ENCODE peak calls at places on chromosome 13, in four cellular contexts. Y, B, N and U are unnamed samples.

GRCh38 chr13:73741742-73742141 is 392.5 kb downstream of the KLF12 start:
- DNase-seq in Y (no peak), B (no peak), N (no peak), U (no peak)

GRCh38 chr13:61414686-61415664 is 674 bp downstream of the PCDH20 start:
- DNase-seq in N (peak), Y (no peak), B (peak), U (peak)

GRCh38 chr13:106919093-106919492 is 351.2 kb upstream of the ARGLU1 start:
- DNase-seq in B (no peak), Y (no peak), N (no peak), U (no peak)

GRCh38 chr13:44759222-44759721 is 183.1 kb upstream of the TSC22D1 start:
- DNase-seq in N (no peak), Y (no peak), B (no peak), U (no peak)

GRCh38 chr13:32528358-32528757 is 10.2 kb downstream of the N4BP2L2 start:
- DNase-seq in B (no peak), N (no peak), Y (no peak), U (no peak)

GRCh38 chr13:46058268-46058667 is 5.7 kb upstream of the ZC3H13 start:
- DNase-seq in B (no peak), N (no peak), Y (no peak), U (no peak)

GRCh38 chr13:75544681-75545333 is 4.8 kb upstream of the UCHL3 start:
- DNase-seq in Y (no peak), B (peak), N (no peak), U (peak)

GRCh38 chr13:76667551-76667950 is 218.7 kb downstream of the KCTD12 start:
- DNase-seq in Y (peak), N (no peak), B (peak), U (peak)

GRCh38 chr13:43573787-43574562 is 212.8 kb downstream of the ENOX1 start:
- DNase-seq in B (no peak), Y (no peak), N (no peak), U (no peak)

GRCh38 chr13:43284162-43284561 is 260.8 kb downstream of the DNAJC15 start:
- DNase-seq in B (peak), N (no peak), Y (no peak), U (peak)

GRCh38 chr13:33153421-33154381 is 131.9 kb downstream of the STARD13 start:
- DNase-seq in Y (no peak), B (no peak), N (peak), U (no peak)

GRCh38 chr13:60933638-60934037 is 482.0 kb downstream of the PCDH20 start:
- DNase-seq in B (peak), N (no peak), Y (no peak), U (peak)

GRCh38 chr13:41182231-41182630 is 12.1 kb downstream of the KBTBD7 start:
- DNase-seq in Y (no peak), N (no peak), B (peak), U (peak)

GRCh38 chr13:43986395-43986794 is 106.7 kb downstream of the LACC1 start:
- DNase-seq in N (no peak), B (no peak), Y (no peak), U (no peak)

GRCh38 chr13:76822691-76823267 is 63.4 kb downstream of the KCTD12 start:
- DNase-seq in Y (no peak), B (peak), N (no peak), U (peak)

GRCh38 chr13:32299893-32300292 is 15.3 kb downstream of the ZAR1L start:
- DNase-seq in B (no peak), Y (no peak), N (no peak), U (no peak)

GRCh38 chr13:48585456-48585840 is 52.6 kb upstream of the RCBTB2 start:
- DNase-seq in Y (no peak), B (peak), N (no peak), U (no peak)

GRCh38 chr13:47252627-47253026 is 355.8 kb upstream of the HTR2A start:
- DNase-seq in N (no peak), Y (no peak), B (no peak), U (no peak)

GRCh38 chr13:108948269-108948671 is 318.9 kb downstream of the MYO16 start:
- DNase-seq in Y (no peak), B (no peak), N (no peak), U (peak)

GRCh38 chr13:74193391-74193790 is 59.2 kb upstream of the KLF12 start:
- DNase-seq in B (no peak), Y (no peak), N (no peak), U (no peak)

GRCh38 chr13:73880365-73880764 is 253.8 kb downstream of the KLF12 start:
- DNase-seq in N (no peak), Y (no peak), B (no peak), U (no peak)

GRCh38 chr13:101627556-101627943 is 175.1 kb downstream of the ITGBL1 start:
- DNase-seq in B (no peak), Y (no peak), N (no peak), U (no peak)

GRCh38 chr13:78024996-78025395 is 106.4 kb upstream of the EDNRB start:
- DNase-seq in N (no peak), Y (no peak), B (no peak), U (no peak)

GRCh38 chr13:24454100-24454499 is 58.5 kb downstream of the PARP4 start:
- DNase-seq in N (no peak), Y (no peak), B (no peak), U (no peak)
- H3K27ac ChIP-seq in N (no peak), Y (no peak), B (no peak), U (no peak)

GRCh38 chr13:113084094-113084942 is 21.3 kb upstream of the F7 start:
- DNase-seq in B (no peak), N (no peak), Y (no peak), U (no peak)
- TF ChIP-seq CTCF in B (no peak), N (no peak), Y (no peak), U (no peak)

GRCh38 chr13:28136916-28137315 is 1.4 kb upstream of the PAN3 start:
- DNase-seq in Y (no peak), N (no peak), B (no peak), U (no peak)
- H3K27ac ChIP-seq in Y (no peak), N (peak), B (peak), U (no peak)

GRCh38 chr13:80338781-80339577 is 1.9 kb downstream of the SPRY2 start:
- DNase-seq in B (peak), N (peak), Y (peak), U (peak)
- TF ChIP-seq CTCF in B (peak), N (peak), Y (peak), U (peak)

GRCh38 chr13:50672025-50672424 is 171.5 kb downstream of the DLEU7 start:
- DNase-seq in N (no peak), B (peak), Y (no peak), U (no peak)
- H3K27ac ChIP-seq in N (no peak), B (no peak), Y (no peak), U (no peak)

GRCh38 chr13:51449018-51449417 is 3.8 kb downstream of the INTS6 start:
- DNase-seq in N (no peak), Y (no peak), B (no peak), U (no peak)

GRCh38 chr13:51444922-51445321 is 7.9 kb downstream of the INTS6 start:
- DNase-seq in B (no peak), Y (no peak), N (no peak), U (no peak)
- TF ChIP-seq CTCF in B (peak), Y (no peak), N (peak), U (peak)